ENCODE peak calls at places on chromosomes 2 and 18, in seven cellular contexts. I is H1, V is upper lobe of right lung, A is ovary, O is cardiac muscle cell, J is coronary artery, S is tibial artery. Y is an unnamed sample.
A peak's percentile ranks its signal among the peaks of the same experiment; 100 is the strongest.

GRCh38 chr2:69490486-69490885 is 53.3 kb upstream of the NFU1 start:
- DNase-seq in V (no peak), O (no peak), J (no peak), A (no peak), S (no peak), I (no peak), Y (no peak)

GRCh38 chr18:1133541-1133940 is 228.9 kb downstream of the ADCYAP1 start:
- DNase-seq in V (no peak), S (no peak), J (no peak), O (no peak), I (no peak), A (no peak), Y (no peak)

GRCh38 chr2:27652790-27653189 is 10.6 kb downstream of the SUPT7L start:
- DNase-seq in J (no peak), I (no peak), S (no peak), V (no peak), A (no peak), O (no peak), Y (no peak)

GRCh38 chr18:48674758-48675157 is 135.9 kb downstream of the CTIF start:
- DNase-seq in O (no peak), S (no peak), V (peak; percentile 23), A (peak; percentile 13), J (no peak), I (no peak), Y (no peak)

GRCh38 chr18:79798999-79799370 is 1.2 kb downstream of the KCNG2 start:
- DNase-seq in I (no peak), J (no peak), A (no peak), V (peak; percentile 44), O (no peak), S (no peak), Y (no peak)

GRCh38 chr2:112694182-112694581 is 26.6 kb upstream of the NT5DC4 start:
- DNase-seq in A (no peak), V (no peak), S (no peak), I (no peak), J (no peak), O (no peak), Y (no peak)

GRCh38 chr2:96095116-96095636 is 21.2 kb downstream of the ADRA2B start:
- DNase-seq in A (peak; percentile 1), I (no peak), V (no peak), S (no peak), O (no peak), J (no peak), Y (no peak)

GRCh38 chr2:96977631-96978195 is 8.7 kb downstream of the FAM178B start:
- DNase-seq in I (no peak), J (no peak), V (no peak), A (no peak), O (no peak), S (no peak), Y (no peak)

GRCh38 chr2:24930768-24931167 is 10.7 kb upstream of the ADCY3 start:
- DNase-seq in I (no peak), J (no peak), S (no peak), V (no peak), A (no peak), O (peak; percentile 70), Y (no peak)

GRCh38 chr18:11980555-11981382 is 538 bp upstream of the IMPA2 start:
- DNase-seq in J (peak; percentile 99), O (peak; percentile 99), I (peak; percentile 98), S (peak; percentile 97), A (peak; percentile 97), V (peak; percentile 100), Y (peak; percentile 95)

GRCh38 chr2:100194951-100195350 is 52.6 kb upstream of the AFF3 start:
- DNase-seq in A (no peak), S (no peak), V (no peak), O (no peak), J (no peak), I (no peak), Y (no peak)

GRCh38 chr2:237471457-237472186 is 15.4 kb upstream of the MLPH start:
- DNase-seq in S (no peak), O (peak; percentile 79), I (peak; percentile 64), J (peak; percentile 70), A (peak; percentile 36), V (peak; percentile 84), Y (no peak)

GRCh38 chr2:237464757-237465391 is 22.2 kb upstream of the MLPH start:
- DNase-seq in S (no peak), V (no peak), A (no peak), I (no peak), O (no peak), J (no peak), Y (no peak)

GRCh38 chr2:237465515-237466227 is 21.4 kb upstream of the MLPH start:
- DNase-seq in O (no peak), J (peak; percentile 62), V (peak; percentile 25), A (no peak), I (no peak), S (no peak), Y (no peak)

GRCh38 chr2:237467447-237468179 is 19.4 kb upstream of the MLPH start:
- DNase-seq in A (no peak), I (no peak), S (no peak), J (no peak), V (no peak), O (no peak), Y (no peak)

GRCh38 chr2:237466266-237466665 is 20.8 kb upstream of the MLPH start:
- DNase-seq in S (no peak), I (no peak), A (no peak), J (no peak), O (no peak), V (no peak), Y (no peak)
- H3K27ac ChIP-seq in S (no peak overlapping the region), I (no peak overlapping the region), A (no peak overlapping the region), J (no peak overlapping the region), O (no peak overlapping the region), V (no peak overlapping the region), Y (no peak overlapping the region)

GRCh38 chr18:59008302-59008974 is 131.2 kb upstream of the SEC11C start:
- DNase-seq in A (no peak), I (peak; percentile 10), O (no peak), S (no peak), J (no peak), V (no peak), Y (no peak)
- H3K4me3 ChIP-seq in A (no peak overlapping the region), I (no peak overlapping the region), O (no peak overlapping the region), S (no peak overlapping the region), J (no peak overlapping the region), V (no peak overlapping the region), Y (no peak overlapping the region)

DNA sequence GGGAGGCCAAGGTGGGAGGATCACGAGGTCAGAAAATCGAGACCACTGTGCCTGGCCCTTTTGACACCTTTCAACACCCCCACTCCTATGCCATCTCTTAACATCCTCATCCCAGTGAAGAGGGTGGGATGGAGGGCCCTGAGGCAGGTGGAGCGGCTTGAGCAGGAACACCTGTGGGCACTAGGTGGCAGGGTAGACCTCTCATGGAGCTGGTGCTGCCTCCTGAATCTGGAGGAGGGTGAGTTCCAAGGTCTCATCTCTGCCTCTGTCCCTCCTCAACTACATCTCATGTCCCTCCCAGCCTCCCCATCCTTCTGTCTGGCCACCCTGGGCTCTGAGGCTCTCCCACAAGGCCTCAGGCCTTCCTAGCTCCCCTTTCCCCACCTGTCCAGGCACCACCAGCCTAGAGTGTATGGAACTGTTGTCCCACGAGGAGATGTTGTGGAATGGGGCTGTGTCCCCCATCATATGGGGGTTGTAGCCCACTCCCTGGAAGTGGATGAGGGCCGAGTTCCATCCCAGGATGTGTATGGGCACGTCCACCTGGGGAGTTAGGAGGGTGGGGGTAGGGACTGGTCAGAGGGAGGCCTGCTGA is 17.0 kb upstream of the CRYBA2 start:
- DNase-seq in O (peak; percentile 40), S (no peak), J (no peak), V (no peak), I (no peak), A (no peak), Y (no peak)
- TF ChIP-seq CTCF in O (peak; percentile 22), S (no peak), J (no peak), V (peak; percentile 19), I (peak; percentile 67), A (no peak), Y (peak; percentile 12)

DNA sequence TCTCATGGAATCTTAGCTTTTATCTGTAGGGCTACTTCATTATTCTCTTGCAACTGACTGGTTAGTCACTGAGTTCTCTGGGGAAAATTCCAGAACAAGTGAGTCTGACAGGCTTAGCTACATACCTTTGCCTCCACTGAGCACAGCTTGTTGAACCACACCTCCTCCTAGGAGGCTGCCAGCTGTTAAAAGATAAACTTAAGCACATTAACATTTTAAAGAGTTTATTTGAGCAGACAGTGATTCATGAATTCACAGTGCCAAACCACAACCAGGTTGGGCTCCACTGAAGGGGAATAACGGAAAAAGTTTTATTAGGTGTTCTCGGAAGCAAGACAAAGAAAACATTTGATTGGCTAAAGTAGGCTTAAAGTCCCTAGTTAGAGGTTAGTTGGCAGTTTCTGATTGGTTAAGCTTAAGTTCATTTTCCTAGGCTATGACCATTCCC is 12.5 kb upstream of the SLC38A11 start:
- DNase-seq in I (peak; percentile 29), V (no peak), A (no peak), S (no peak), J (no peak), O (no peak), Y (no peak)
- H3K27ac ChIP-seq in I (no peak overlapping the region), V (no peak overlapping the region), A (no peak overlapping the region), S (no peak overlapping the region), J (no peak overlapping the region), O (no peak overlapping the region), Y (no peak overlapping the region)